ENCODE peak calls at places on chromosomes 2 and 18, in nine cellular contexts. J is stimulated activated CD8-positive, alpha-beta memory T cell treated with anti-CD3 and anti-CD28 coated beads, Interleukin-4, amount 100 ng/mL, for 48 hours; E is AG09319; M is HTR-8/SVneo; A is BJ; U is CD8-positive, alpha-beta T cell; N is right atrium auricular region; G is effector CD4-positive, alpha-beta T cell; S is hypothalamus. D is an unnamed sample.
A peak's percentile ranks its signal among the peaks of the same experiment; 100 is the strongest.

GRCh38 chr2:241035142-241035817 is 36.9 kb downstream of the SNED1 start:
- DNase-seq in J (no peak), E (no peak), M (no peak), A (no peak), U (peak; percentile 44), N (peak; percentile 11), G (peak; percentile 46), S (no peak), D (peak; percentile 65)

GRCh38 chr2:211033765-211034164 is 477.4 kb downstream of the CPS1 start:
- DNase-seq in J (no peak), E (no peak), M (peak; percentile 3), A (no peak), U (no peak), N (no peak), G (no peak), S (no peak), D (no peak)

GRCh38 chr18:8813621-8814020 is 108.3 kb downstream of the MTCL1 start:
- DNase-seq in J (no peak), E (peak; percentile 77), M (no peak), A (peak; percentile 74), U (no peak), N (no peak), G (no peak), S (no peak), D (no peak)

GRCh38 chr2:240196716-240197438 is 56.4 kb upstream of the OTOS start:
- DNase-seq in J (no peak), E (no peak), M (no peak), A (no peak), U (no peak), N (no peak), G (no peak), S (no peak), D (no peak)

GRCh38 chr2:127674241-127675209 is 805 bp downstream of the LIMS2 start:
- DNase-seq in J (no peak), E (no peak), M (peak; percentile 48), A (no peak), U (no peak), N (no peak), G (no peak), S (no peak), D (no peak)

GRCh38 chr2:208186465-208186864 is 3.4 kb downstream of the C2orf80 start:
- DNase-seq in J (no peak), E (no peak), M (no peak), A (no peak), U (no peak), N (no peak), G (no peak), S (no peak), D (no peak)

GRCh38 chr2:183409662-183410061 is 285.4 kb downstream of the NUP35 start:
- DNase-seq in J (no peak), E (no peak), M (no peak), A (no peak), U (no peak), N (no peak), G (no peak), S (no peak), D (no peak)

GRCh38 chr18:58447342-58448190 is 181.3 kb downstream of the ALPK2 start:
- DNase-seq in J (no peak), E (no peak), M (no peak), A (no peak), U (no peak), N (no peak), G (no peak), S (no peak), D (no peak)

GRCh38 chr18:55839350-55839749 is 251.4 kb upstream of the TCF4 start:
- DNase-seq in J (no peak), E (no peak), M (no peak), A (no peak), U (no peak), N (no peak), G (no peak), S (no peak), D (no peak)

GRCh38 chr2:227450921-227451654 is 20.9 kb upstream of the AGFG1 start:
- DNase-seq in J (no peak), E (no peak), M (no peak), A (no peak), U (no peak), N (no peak), G (no peak), S (no peak), D (no peak)

GRCh38 chr2:191357682-191358081 is 112.5 kb downstream of the MYO1B start:
- DNase-seq in J (no peak), E (no peak), M (no peak), A (no peak), U (no peak), N (no peak), G (no peak), S (no peak), D (no peak)

GRCh38 chr2:181934694-181935093 is 43.2 kb downstream of the ITPRID2 start:
- DNase-seq in J (no peak), E (no peak), M (no peak), A (no peak), U (no peak), N (no peak), G (no peak), S (no peak), D (no peak)

GRCh38 chr18:47113796-47114540 is 36.3 kb downstream of the HDHD2 start:
- DNase-seq in J (no peak), E (no peak), M (no peak), A (peak; percentile 48), U (no peak), N (no peak), G (no peak), S (no peak), D (no peak)